ENCODE peak calls at places on chromosomes 5 and 9, in eight cellular contexts. One of them, this sample, is unnamed.

GRCh38 chr5:174834081-174834480 is 109.7 kb downstream of the MSX2 start:
- DNase-seq in left kidney: no peak
- DNase-seq in GM18507: no peak
- DNase-seq in amniotic stem cell: no peak
- DNase-seq in CD8-positive, alpha-beta memory T cell: no peak
- DNase-seq in stimulated activated CD4-positive, alpha-beta T cell treated with anti-CD3 and anti-CD28 coated beads, Interleukin-1b, Interleukin-23, amount 100 ng/mL, for 4 hours: no peak
- DNase-seq in nucleus accumbens: no peak
- DNase-seq in dorsolateral prefrontal cortex: no peak
- DNase-seq in this sample: no peak

GRCh38 chr5:13027886-13028285 is 916.6 kb downstream of the DNAH5 start:
- DNase-seq in nucleus accumbens: no peak
- DNase-seq in stimulated activated CD4-positive, alpha-beta T cell treated with anti-CD3 and anti-CD28 coated beads, Interleukin-1b, Interleukin-23, amount 100 ng/mL, for 4 hours: no peak
- DNase-seq in GM18507: no peak
- DNase-seq in amniotic stem cell: no peak
- DNase-seq in dorsolateral prefrontal cortex: no peak
- DNase-seq in left kidney: no peak
- DNase-seq in CD8-positive, alpha-beta memory T cell: no peak
- DNase-seq in this sample: no peak

GRCh38 chr5:135821061-135821781 is 13.2 kb upstream of the SLC25A48 start:
- DNase-seq in dorsolateral prefrontal cortex: peak; percentile 37
- DNase-seq in stimulated activated CD4-positive, alpha-beta T cell treated with anti-CD3 and anti-CD28 coated beads, Interleukin-1b, Interleukin-23, amount 100 ng/mL, for 4 hours: no peak
- DNase-seq in nucleus accumbens: no peak
- DNase-seq in left kidney: no peak
- DNase-seq in GM18507: no peak
- DNase-seq in amniotic stem cell: no peak
- DNase-seq in CD8-positive, alpha-beta memory T cell: no peak
- DNase-seq in this sample: peak; percentile 4

GRCh38 chr5:91383027-91383955 is at the start of gene ARRDC3:
- DNase-seq in amniotic stem cell: peak; percentile 84
- DNase-seq in nucleus accumbens: peak; percentile 95
- DNase-seq in CD8-positive, alpha-beta memory T cell: peak; percentile 97
- DNase-seq in stimulated activated CD4-positive, alpha-beta T cell treated with anti-CD3 and anti-CD28 coated beads, Interleukin-1b, Interleukin-23, amount 100 ng/mL, for 4 hours: peak; percentile 94
- DNase-seq in left kidney: peak; percentile 98
- DNase-seq in dorsolateral prefrontal cortex: peak; percentile 95
- DNase-seq in GM18507: peak; percentile 72
- DNase-seq in this sample: peak; percentile 97

GRCh38 chr9:110650261-110650660 is 18.3 kb upstream of the MUSK start:
- DNase-seq in nucleus accumbens: no peak
- DNase-seq in amniotic stem cell: peak; percentile 54
- DNase-seq in dorsolateral prefrontal cortex: no peak
- DNase-seq in stimulated activated CD4-positive, alpha-beta T cell treated with anti-CD3 and anti-CD28 coated beads, Interleukin-1b, Interleukin-23, amount 100 ng/mL, for 4 hours: no peak
- DNase-seq in CD8-positive, alpha-beta memory T cell: no peak
- DNase-seq in left kidney: no peak
- DNase-seq in GM18507: no peak
- DNase-seq in this sample: peak; percentile 44

GRCh38 chr5:53038196-53038847 is 49.2 kb downstream of the ITGA2 start:
- DNase-seq in nucleus accumbens: no peak
- DNase-seq in dorsolateral prefrontal cortex: no peak
- DNase-seq in GM18507: no peak
- DNase-seq in left kidney: no peak
- DNase-seq in CD8-positive, alpha-beta memory T cell: no peak
- DNase-seq in amniotic stem cell: no peak
- DNase-seq in stimulated activated CD4-positive, alpha-beta T cell treated with anti-CD3 and anti-CD28 coated beads, Interleukin-1b, Interleukin-23, amount 100 ng/mL, for 4 hours: no peak
- DNase-seq in this sample: peak; percentile 14

GRCh38 chr5:107669543-107670027 is 1.2 kb downstream of the EFNA5 start:
- DNase-seq in amniotic stem cell: no peak
- DNase-seq in stimulated activated CD4-positive, alpha-beta T cell treated with anti-CD3 and anti-CD28 coated beads, Interleukin-1b, Interleukin-23, amount 100 ng/mL, for 4 hours: no peak
- DNase-seq in dorsolateral prefrontal cortex: peak; percentile 10
- DNase-seq in GM18507: no peak
- DNase-seq in left kidney: peak; percentile 82
- DNase-seq in nucleus accumbens: peak; percentile 18
- DNase-seq in CD8-positive, alpha-beta memory T cell: no peak
- DNase-seq in this sample: peak; percentile 40

GRCh38 chr5:145778144-145778900 is 56.8 kb downstream of the PRELID2 start:
- DNase-seq in amniotic stem cell: no peak
- DNase-seq in CD8-positive, alpha-beta memory T cell: no peak
- DNase-seq in stimulated activated CD4-positive, alpha-beta T cell treated with anti-CD3 and anti-CD28 coated beads, Interleukin-1b, Interleukin-23, amount 100 ng/mL, for 4 hours: no peak
- DNase-seq in left kidney: no peak
- DNase-seq in GM18507: no peak
- DNase-seq in dorsolateral prefrontal cortex: peak; percentile 10
- DNase-seq in nucleus accumbens: no peak
- DNase-seq in this sample: no peak

GRCh38 chr9:22463205-22463604 is 16.6 kb downstream of the DMRTA1 start:
- DNase-seq in nucleus accumbens: no peak
- DNase-seq in dorsolateral prefrontal cortex: no peak
- DNase-seq in CD8-positive, alpha-beta memory T cell: no peak
- DNase-seq in left kidney: no peak
- DNase-seq in stimulated activated CD4-positive, alpha-beta T cell treated with anti-CD3 and anti-CD28 coated beads, Interleukin-1b, Interleukin-23, amount 100 ng/mL, for 4 hours: no peak
- DNase-seq in GM18507: no peak
- DNase-seq in amniotic stem cell: no peak
- DNase-seq in this sample: no peak

GRCh38 chr5:157913575-157913974 is 54.6 kb upstream of the CLINT1 start:
- DNase-seq in CD8-positive, alpha-beta memory T cell: no peak
- DNase-seq in stimulated activated CD4-positive, alpha-beta T cell treated with anti-CD3 and anti-CD28 coated beads, Interleukin-1b, Interleukin-23, amount 100 ng/mL, for 4 hours: no peak
- DNase-seq in nucleus accumbens: no peak
- DNase-seq in GM18507: no peak
- DNase-seq in amniotic stem cell: no peak
- DNase-seq in left kidney: peak; percentile 22
- DNase-seq in dorsolateral prefrontal cortex: no peak
- DNase-seq in this sample: peak; percentile 75

GRCh38 chr5:136667789-136668188 is 302.4 kb upstream of the TRPC7 start:
- DNase-seq in GM18507: no peak
- DNase-seq in stimulated activated CD4-positive, alpha-beta T cell treated with anti-CD3 and anti-CD28 coated beads, Interleukin-1b, Interleukin-23, amount 100 ng/mL, for 4 hours: no peak
- DNase-seq in left kidney: no peak
- DNase-seq in amniotic stem cell: no peak
- DNase-seq in dorsolateral prefrontal cortex: no peak
- DNase-seq in nucleus accumbens: no peak
- DNase-seq in CD8-positive, alpha-beta memory T cell: no peak
- DNase-seq in this sample: no peak

GRCh38 chr5:75054110-75054930 is 2.0 kb upstream of the GCNT4 start:
- DNase-seq in amniotic stem cell: no peak
- DNase-seq in dorsolateral prefrontal cortex: no peak
- DNase-seq in CD8-positive, alpha-beta memory T cell: no peak
- DNase-seq in nucleus accumbens: peak; percentile 56
- DNase-seq in left kidney: peak; percentile 68
- DNase-seq in GM18507: no peak
- DNase-seq in stimulated activated CD4-positive, alpha-beta T cell treated with anti-CD3 and anti-CD28 coated beads, Interleukin-1b, Interleukin-23, amount 100 ng/mL, for 4 hours: no peak
- DNase-seq in this sample: peak; percentile 37

GRCh38 chr9:113580041-113580953 is 116.8 kb downstream of the RGS3 start:
- DNase-seq in nucleus accumbens: peak; percentile 67
- DNase-seq in CD8-positive, alpha-beta memory T cell: peak; percentile 52
- DNase-seq in GM18507: no peak
- DNase-seq in left kidney: no peak
- DNase-seq in dorsolateral prefrontal cortex: no peak
- DNase-seq in amniotic stem cell: no peak
- DNase-seq in stimulated activated CD4-positive, alpha-beta T cell treated with anti-CD3 and anti-CD28 coated beads, Interleukin-1b, Interleukin-23, amount 100 ng/mL, for 4 hours: peak; percentile 50
- DNase-seq in this sample: no peak

GRCh38 chr9:71490810-71491209 is 277.5 kb downstream of the CEMIP2 start:
- DNase-seq in amniotic stem cell: no peak
- DNase-seq in nucleus accumbens: no peak
- DNase-seq in left kidney: no peak
- DNase-seq in GM18507: no peak
- DNase-seq in dorsolateral prefrontal cortex: no peak
- DNase-seq in stimulated activated CD4-positive, alpha-beta T cell treated with anti-CD3 and anti-CD28 coated beads, Interleukin-1b, Interleukin-23, amount 100 ng/mL, for 4 hours: no peak
- DNase-seq in CD8-positive, alpha-beta memory T cell: no peak
- DNase-seq in this sample: peak; percentile 15

GRCh38 chr5:150301170-150301505 is 1.6 kb downstream of the ARSI start:
- DNase-seq in nucleus accumbens: no peak
- DNase-seq in amniotic stem cell: no peak
- DNase-seq in GM18507: no peak
- DNase-seq in stimulated activated CD4-positive, alpha-beta T cell treated with anti-CD3 and anti-CD28 coated beads, Interleukin-1b, Interleukin-23, amount 100 ng/mL, for 4 hours: no peak
- DNase-seq in CD8-positive, alpha-beta memory T cell: no peak
- DNase-seq in left kidney: no peak
- DNase-seq in dorsolateral prefrontal cortex: no peak
- DNase-seq in this sample: peak; percentile 97

GRCh38 chr5:180599981-180600553 is 8.8 kb upstream of the SCGB3A1 start:
- DNase-seq in CD8-positive, alpha-beta memory T cell: no peak
- DNase-seq in amniotic stem cell: no peak
- DNase-seq in left kidney: no peak
- DNase-seq in stimulated activated CD4-positive, alpha-beta T cell treated with anti-CD3 and anti-CD28 coated beads, Interleukin-1b, Interleukin-23, amount 100 ng/mL, for 4 hours: no peak
- DNase-seq in nucleus accumbens: no peak
- DNase-seq in GM18507: no peak
- DNase-seq in dorsolateral prefrontal cortex: no peak
- DNase-seq in this sample: no peak

GRCh38 chr9:77514886-77515711 is 133.0 kb downstream of the GNA14 start:
- DNase-seq in CD8-positive, alpha-beta memory T cell: no peak
- DNase-seq in stimulated activated CD4-positive, alpha-beta T cell treated with anti-CD3 and anti-CD28 coated beads, Interleukin-1b, Interleukin-23, amount 100 ng/mL, for 4 hours: no peak
- DNase-seq in GM18507: no peak
- DNase-seq in amniotic stem cell: no peak
- DNase-seq in nucleus accumbens: peak; percentile 37
- DNase-seq in dorsolateral prefrontal cortex: no peak
- DNase-seq in left kidney: peak; percentile 41
- DNase-seq in this sample: no peak

GRCh38 chr5:113256671-113257452 is 177.9 kb downstream of the TSSK1B start:
- DNase-seq in stimulated activated CD4-positive, alpha-beta T cell treated with anti-CD3 and anti-CD28 coated beads, Interleukin-1b, Interleukin-23, amount 100 ng/mL, for 4 hours: no peak
- DNase-seq in nucleus accumbens: no peak
- DNase-seq in left kidney: no peak
- DNase-seq in amniotic stem cell: no peak
- DNase-seq in CD8-positive, alpha-beta memory T cell: no peak
- DNase-seq in dorsolateral prefrontal cortex: no peak
- DNase-seq in GM18507: no peak
- DNase-seq in this sample: no peak

GRCh38 chr5:143980506-143980905 is 168.5 kb downstream of the HMHB1 start:
- DNase-seq in amniotic stem cell: no peak
- DNase-seq in GM18507: no peak
- DNase-seq in dorsolateral prefrontal cortex: no peak
- DNase-seq in left kidney: no peak
- DNase-seq in nucleus accumbens: no peak
- DNase-seq in CD8-positive, alpha-beta memory T cell: no peak
- DNase-seq in stimulated activated CD4-positive, alpha-beta T cell treated with anti-CD3 and anti-CD28 coated beads, Interleukin-1b, Interleukin-23, amount 100 ng/mL, for 4 hours: no peak
- DNase-seq in this sample: no peak

GRCh38 chr5:77498952-77499351 is 6.8 kb upstream of the WDR41 start:
- DNase-seq in dorsolateral prefrontal cortex: no peak
- DNase-seq in CD8-positive, alpha-beta memory T cell: no peak
- DNase-seq in amniotic stem cell: no peak
- DNase-seq in stimulated activated CD4-positive, alpha-beta T cell treated with anti-CD3 and anti-CD28 coated beads, Interleukin-1b, Interleukin-23, amount 100 ng/mL, for 4 hours: no peak
- DNase-seq in GM18507: no peak
- DNase-seq in left kidney: no peak
- DNase-seq in nucleus accumbens: no peak
- DNase-seq in this sample: no peak

GRCh38 chr5:92378961-92379611 is 996.0 kb upstream of the ARRDC3 start:
- DNase-seq in stimulated activated CD4-positive, alpha-beta T cell treated with anti-CD3 and anti-CD28 coated beads, Interleukin-1b, Interleukin-23, amount 100 ng/mL, for 4 hours: no peak
- DNase-seq in CD8-positive, alpha-beta memory T cell: no peak
- DNase-seq in GM18507: no peak
- DNase-seq in left kidney: no peak
- DNase-seq in dorsolateral prefrontal cortex: no peak
- DNase-seq in amniotic stem cell: no peak
- DNase-seq in nucleus accumbens: no peak
- DNase-seq in this sample: peak; percentile 35

GRCh38 chr5:67156976-67157583 is 39.5 kb downstream of the CD180 start:
- DNase-seq in stimulated activated CD4-positive, alpha-beta T cell treated with anti-CD3 and anti-CD28 coated beads, Interleukin-1b, Interleukin-23, amount 100 ng/mL, for 4 hours: peak; percentile 36
- DNase-seq in CD8-positive, alpha-beta memory T cell: peak; percentile 55
- DNase-seq in left kidney: peak; percentile 36
- DNase-seq in amniotic stem cell: peak; percentile 8
- DNase-seq in nucleus accumbens: peak; percentile 34
- DNase-seq in dorsolateral prefrontal cortex: peak; percentile 27
- DNase-seq in GM18507: peak; percentile 11
- DNase-seq in this sample: peak; percentile 35

GRCh38 chr9:7467186-7467585 is 332.4 kb downstream of the DMAC1 start:
- DNase-seq in amniotic stem cell: no peak
- DNase-seq in stimulated activated CD4-positive, alpha-beta T cell treated with anti-CD3 and anti-CD28 coated beads, Interleukin-1b, Interleukin-23, amount 100 ng/mL, for 4 hours: no peak
- DNase-seq in GM18507: no peak
- DNase-seq in left kidney: no peak
- DNase-seq in nucleus accumbens: no peak
- DNase-seq in CD8-positive, alpha-beta memory T cell: no peak
- DNase-seq in dorsolateral prefrontal cortex: no peak
- DNase-seq in this sample: no peak

GRCh38 chr9:92510747-92511146 is 25.0 kb downstream of the ECM2 start:
- DNase-seq in stimulated activated CD4-positive, alpha-beta T cell treated with anti-CD3 and anti-CD28 coated beads, Interleukin-1b, Interleukin-23, amount 100 ng/mL, for 4 hours: no peak
- DNase-seq in nucleus accumbens: no peak
- DNase-seq in CD8-positive, alpha-beta memory T cell: no peak
- DNase-seq in GM18507: no peak
- DNase-seq in dorsolateral prefrontal cortex: no peak
- DNase-seq in amniotic stem cell: no peak
- DNase-seq in left kidney: no peak
- DNase-seq in this sample: no peak

GRCh38 chr5:23216345-23216744 is 291.1 kb upstream of the PRDM9 start:
- DNase-seq in left kidney: no peak
- DNase-seq in stimulated activated CD4-positive, alpha-beta T cell treated with anti-CD3 and anti-CD28 coated beads, Interleukin-1b, Interleukin-23, amount 100 ng/mL, for 4 hours: no peak
- DNase-seq in amniotic stem cell: no peak
- DNase-seq in nucleus accumbens: no peak
- DNase-seq in dorsolateral prefrontal cortex: no peak
- DNase-seq in GM18507: no peak
- DNase-seq in CD8-positive, alpha-beta memory T cell: no peak
- DNase-seq in this sample: no peak

GRCh38 chr9:109251080-109251775 is 69.6 kb downstream of the EPB41L4B start:
- DNase-seq in stimulated activated CD4-positive, alpha-beta T cell treated with anti-CD3 and anti-CD28 coated beads, Interleukin-1b, Interleukin-23, amount 100 ng/mL, for 4 hours: no peak
- DNase-seq in GM18507: no peak
- DNase-seq in dorsolateral prefrontal cortex: no peak
- DNase-seq in amniotic stem cell: no peak
- DNase-seq in left kidney: no peak
- DNase-seq in nucleus accumbens: no peak
- DNase-seq in CD8-positive, alpha-beta memory T cell: no peak
- DNase-seq in this sample: no peak

GRCh38 chr5:79508354-79508753 is 5.6 kb downstream of the HOMER1 start:
- DNase-seq in stimulated activated CD4-positive, alpha-beta T cell treated with anti-CD3 and anti-CD28 coated beads, Interleukin-1b, Interleukin-23, amount 100 ng/mL, for 4 hours: no peak
- DNase-seq in dorsolateral prefrontal cortex: no peak
- DNase-seq in CD8-positive, alpha-beta memory T cell: no peak
- DNase-seq in left kidney: no peak
- DNase-seq in amniotic stem cell: no peak
- DNase-seq in nucleus accumbens: no peak
- DNase-seq in GM18507: no peak
- DNase-seq in this sample: peak; percentile 7

GRCh38 chr5:157025093-157025698 is 33.7 kb downstream of the HAVCR1 start:
- DNase-seq in GM18507: no peak
- DNase-seq in nucleus accumbens: no peak
- DNase-seq in CD8-positive, alpha-beta memory T cell: peak; percentile 76
- DNase-seq in amniotic stem cell: no peak
- DNase-seq in dorsolateral prefrontal cortex: no peak
- DNase-seq in left kidney: no peak
- DNase-seq in stimulated activated CD4-positive, alpha-beta T cell treated with anti-CD3 and anti-CD28 coated beads, Interleukin-1b, Interleukin-23, amount 100 ng/mL, for 4 hours: peak; percentile 6
- DNase-seq in this sample: no peak

GRCh38 chr9:135478858-135479468 is 619 bp upstream of the PPP1R26 start:
- DNase-seq in CD8-positive, alpha-beta memory T cell: peak; percentile 8
- DNase-seq in left kidney: peak; percentile 81
- DNase-seq in stimulated activated CD4-positive, alpha-beta T cell treated with anti-CD3 and anti-CD28 coated beads, Interleukin-1b, Interleukin-23, amount 100 ng/mL, for 4 hours: no peak
- DNase-seq in nucleus accumbens: peak; percentile 56
- DNase-seq in dorsolateral prefrontal cortex: no peak
- DNase-seq in GM18507: no peak
- DNase-seq in amniotic stem cell: no peak
- DNase-seq in this sample: peak; percentile 14

This sample was measured in NCI-H82.